ENCODE peak calls at places on chromosomes 5 and 9, in four cellular contexts. K, F, D and Y are unnamed samples.

GRCh38 chr5:137143244-137143605 is 355.9 kb downstream of the SPOCK1 start:
- DNase-seq in D (no peak), K (no peak), F (no peak), Y (no peak)

GRCh38 chr9:32011049-32011448 is 373.4 kb upstream of the ACO1 start:
- DNase-seq in F (no peak), D (no peak), K (no peak), Y (no peak)

GRCh38 chr9:125771037-125771436 is 23.9 kb downstream of the PBX3 start:
- DNase-seq in K (no peak), F (no peak), D (no peak), Y (no peak)

GRCh38 chr5:38831909-38832308 is 13.9 kb upstream of the OSMR start:
- DNase-seq in F (no peak), D (no peak), K (no peak), Y (no peak)

GRCh38 chr9:127130661-127131538 is 8.5 kb upstream of the ANGPTL2 start:
- DNase-seq in D (peak), K (no peak), F (no peak), Y (peak)

GRCh38 chr5:107112207-107112606 is 558.5 kb downstream of the EFNA5 start:
- DNase-seq in D (no peak), F (no peak), K (no peak), Y (no peak)

GRCh38 chr9:699396-699795 is 142.1 kb upstream of the DMRT1 start:
- DNase-seq in D (no peak), F (no peak), K (no peak), Y (no peak)

GRCh38 chr5:96870094-96871021 is 5.9 kb upstream of the ERAP2 start:
- DNase-seq in K (no peak), F (no peak), D (no peak), Y (no peak)

GRCh38 chr9:120708526-120709224 is 5.6 kb downstream of the MEGF9 start:
- DNase-seq in D (no peak), K (no peak), F (no peak), Y (no peak)

GRCh38 chr5:75047356-75047755 is 5.0 kb downstream of the GCNT4 start:
- DNase-seq in F (no peak), K (no peak), D (no peak), Y (no peak)

GRCh38 chr5:38681024-38681805 is 124.8 kb upstream of the LIFR start:
- DNase-seq in K (no peak), F (no peak), D (no peak), Y (no peak)

GRCh38 chr5:68803881-68804319 is 289.9 kb upstream of the SLC30A5 start:
- DNase-seq in F (no peak), K (no peak), D (no peak), Y (peak)